ENCODE peak calls at places on chromosomes 1 and 21, in four cellular contexts. I, T, V and E are unnamed samples.

GRCh38 chr1:15205586-15206346 is 41.3 kb upstream of the FHAD1 start:
- DNase-seq in I (no peak), T (no peak), V (no peak), E (no peak)

GRCh38 chr1:154219511-154219910 is 1.2 kb upstream of the UBAP2L start:
- DNase-seq in I (peak; percentile 25), T (no peak), V (no peak), E (no peak)

GRCh38 chr1:242011879-242012674 is 13.2 kb upstream of the MAP1LC3C start:
- DNase-seq in I (no peak), T (no peak), V (no peak), E (no peak)

GRCh38 chr1:220301630-220302029 is 29.4 kb upstream of the RAB3GAP2 start:
- DNase-seq in I (no peak), T (no peak), V (no peak), E (no peak)

GRCh38 chr21:26966360-26966977 is 419 bp downstream of the ADAMTS5 start:
- DNase-seq in I (peak; percentile 17), T (no peak), V (no peak), E (no peak)

GRCh38 chr1:55694297-55694696 is 479.1 kb upstream of the USP24 start:
- DNase-seq in I (no peak), T (no peak), V (no peak), E (no peak)

GRCh38 chr1:12654004-12654567 is 10.2 kb downstream of the AADACL4 start:
- DNase-seq in I (peak; percentile 35), T (no peak), V (no peak), E (no peak)

GRCh38 chr1:36238433-36238832 is 14.2 kb downstream of the THRAP3 start:
- DNase-seq in I (peak; percentile 75), T (no peak), V (no peak), E (no peak)